ENCODE peak calls at places on chromosomes 13 and 19, in four cellular contexts. T is H9, X is IMR-90, K is H1. L is an unnamed sample.

GRCh38 chr19:38062959-38063786 is 156.2 kb downstream of the SIPA1L3 start:
- DNase-seq in T (no peak), X (peak), K (no peak), L (no peak)

GRCh38 chr13:31627097-31627496 is 112.2 kb upstream of the RXFP2 start:
- DNase-seq in T (no peak), X (peak), K (no peak), L (no peak)

GRCh38 chr13:57569981-57570380 is 61.6 kb upstream of the PCDH17 start:
- DNase-seq in T (no peak), X (no peak), K (no peak), L (no peak)

GRCh38 chr19:18386543-18387251 is 739 bp downstream of the GDF15 start:
- DNase-seq in T (no peak), X (peak), K (no peak), L (peak)

GRCh38 chr13:34076943-34077703 is 259.2 kb downstream of the RFC3 start:
- DNase-seq in T (no peak), X (peak), K (no peak), L (peak)

GRCh38 chr13:49436890-49437289 is 7.0 kb downstream of the CAB39L start:
- DNase-seq in T (no peak), X (peak), K (no peak), L (no peak)

GRCh38 chr13:82614086-82614485 is 1268.2 kb downstream of the SLITRK1 start:
- DNase-seq in T (no peak), X (no peak), K (no peak), L (no peak)

GRCh38 chr13:36131931-36132297 is 732 bp upstream of the DCLK1 start:
- DNase-seq in T (no peak), X (no peak), K (no peak), L (no peak)

GRCh38 chr13:33634526-33635111 is 183.3 kb upstream of the RFC3 start:
- DNase-seq in T (no peak), X (no peak), K (no peak), L (no peak)

GRCh38 chr13:73399347-73400216 is 340.8 kb downstream of the KLF5 start:
- DNase-seq in T (no peak), X (no peak), K (no peak), L (peak)

GRCh38 chr19:41351339-41352245 is 2.1 kb downstream of the TGFB1 start:
- DNase-seq in T (peak), X (peak), K (no peak), L (peak)

GRCh38 chr13:53490732-53491131 is 462.1 kb downstream of the OLFM4 start:
- DNase-seq in T (no peak), X (no peak), K (no peak), L (peak)

GRCh38 chr19:41910992-41911888 is 17.0 kb downstream of the ERFL start:
- DNase-seq in T (no peak), X (no peak), K (no peak), L (no peak)

GRCh38 chr13:51501592-51502205 is 48.9 kb upstream of the INTS6 start:
- DNase-seq in T (no peak), X (peak), K (no peak), L (no peak)

GRCh38 chr13:77986699-77987098 is 68.1 kb upstream of the EDNRB start:
- DNase-seq in T (no peak), X (no peak), K (no peak), L (no peak)

GRCh38 chr19:19575411-19575810 is 37.3 kb downstream of the CILP2 start:
- DNase-seq in T (peak), X (no peak), K (no peak), L (peak)

GRCh38 chr13:74290324-74290773 is 156.1 kb upstream of the KLF12 start:
- DNase-seq in T (peak), X (peak), K (no peak), L (peak)

GRCh38 chr13:20558982-20559381 is 8.0 kb upstream of the IFT88 start:
- DNase-seq in T (no peak), X (no peak), K (no peak), L (no peak)

GRCh38 chr13:25679936-25680335 is 308.2 kb downstream of the ATP8A2 start:
- DNase-seq in T (no peak), X (no peak), K (no peak), L (no peak)

GRCh38 chr13:43305416-43305815 is 282.0 kb downstream of the DNAJC15 start:
- DNase-seq in T (no peak), X (peak), K (no peak), L (peak)

GRCh38 chr19:3710265-3710812 is 2.2 kb downstream of the TJP3 start:
- DNase-seq in T (peak), X (peak), K (no peak), L (peak)

GRCh38 chr19:16061943-16062342 is 14.4 kb upstream of the TPM4 start:
- DNase-seq in T (no peak), X (no peak), K (no peak), L (no peak)

GRCh38 chr19:42762782-42763181 is 2.7 kb downstream of the PSG8 start:
- DNase-seq in T (no peak), X (no peak), K (no peak), L (no peak)

GRCh38 chr13:99270503-99270902 is 12.3 kb upstream of the GPR18 start:
- DNase-seq in T (no peak), X (no peak), K (no peak), L (no peak)

GRCh38 chr13:48816696-48817095 is 159.0 kb upstream of the FNDC3A start:
- DNase-seq in T (no peak), X (peak), K (no peak), L (no peak)

GRCh38 chr13:110319774-110320509 is 12.9 kb downstream of the COL4A2 start:
- DNase-seq in T (peak), X (peak), K (no peak), L (peak)

GRCh38 chr13:103291693-103292572 is 225.7 kb upstream of the SLC10A2 start:
- DNase-seq in T (no peak), X (no peak), K (no peak), L (peak)

GRCh38 chr13:39253774-39254173 is 215.5 kb downstream of the NHLRC3 start:
- DNase-seq in T (no peak), X (peak), K (no peak), L (no peak)

GRCh38 chr19:52398091-52398461 is 427 bp downstream of the ZNF528 start:
- DNase-seq in T (no peak), X (peak), K (no peak), L (no peak)

GRCh38 chr19:5113633-5114586 is 145.0 kb downstream of the KDM4B start:
- DNase-seq in T (no peak), X (no peak), K (no peak), L (no peak)

GRCh38 chr13:42696191-42696590 is 85.2 kb upstream of the FAM216B start:
- DNase-seq in T (no peak), X (peak), K (no peak), L (no peak)

GRCh38 chr13:67752741-67753140 is 522.6 kb upstream of the PCDH9 start:
- DNase-seq in T (no peak), X (no peak), K (no peak), L (no peak)

GRCh38 chr13:98752111-98752941 is at the start of gene SLC15A1:
- DNase-seq in T (peak), X (no peak), K (no peak), L (no peak)

GRCh38 chr19:23002690-23003422 is at the start of gene ZNF728:
- DNase-seq in T (no peak), X (no peak), K (no peak), L (no peak)

GRCh38 chr19:12788682-12789097 is 2.6 kb upstream of the JUNB start:
- DNase-seq in T (peak), X (peak), K (no peak), L (peak)

GRCh38 chr13:112103260-112103843 is 36.4 kb downstream of the SOX1 start:
- DNase-seq in T (no peak), X (no peak), K (no peak), L (no peak)
- H3K56ac ChIP-seq in T (no peak), X (no peak), K (no peak), L (no peak)

DNA sequence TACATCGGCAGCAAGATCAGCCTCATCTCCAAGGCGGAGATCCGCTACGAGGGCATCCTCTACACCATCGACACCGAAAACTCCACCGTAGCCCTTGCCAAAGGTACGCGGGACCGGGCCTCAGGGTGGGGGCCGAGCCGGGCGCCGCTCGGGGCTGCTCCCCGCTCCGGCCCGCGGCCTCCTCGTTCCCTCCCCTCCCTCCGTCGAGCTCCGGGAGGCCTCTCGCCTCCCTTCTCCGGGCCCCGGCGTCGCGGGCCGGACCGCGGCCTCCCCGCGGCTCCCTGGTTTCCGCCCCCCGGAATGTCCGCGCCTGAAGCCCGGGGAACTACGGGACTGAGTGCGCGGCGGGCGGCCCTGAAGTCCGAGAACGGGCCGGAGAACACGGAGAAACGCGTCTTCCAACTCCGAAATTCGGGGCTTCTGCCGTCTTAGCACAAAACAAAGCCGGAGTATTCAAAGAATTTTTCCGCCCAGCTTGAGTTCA is 399 bp downstream of the LSM14A start:
- DNase-seq in T (no peak), X (no peak), K (peak), L (no peak)
- H3K18ac ChIP-seq in T (peak), X (peak), K (peak), L (peak)

DNA sequence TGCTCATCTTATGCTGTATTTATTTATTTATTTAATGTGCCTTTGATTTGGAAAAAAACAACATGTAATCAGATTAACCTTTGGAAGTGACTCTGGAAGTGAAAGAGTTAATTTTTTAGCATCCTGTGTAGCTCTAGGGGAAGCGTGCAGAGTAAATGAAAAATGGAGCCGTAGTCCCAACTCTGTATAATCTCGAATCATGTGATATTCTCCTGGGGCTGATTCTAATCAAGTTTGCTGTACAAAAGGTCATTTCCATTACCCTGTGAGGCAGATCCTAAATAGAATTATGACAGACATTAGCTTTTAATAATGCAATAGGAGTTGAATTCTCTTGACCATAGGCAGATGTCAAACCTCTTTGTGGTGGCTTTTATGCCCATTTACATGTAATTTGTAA is 238.6 kb upstream of the CSNK1A1L start:
- DNase-seq in T (no peak), X (no peak), K (no peak), L (no peak)
- H3K56ac ChIP-seq in T (no peak), X (no peak), K (no peak), L (no peak)

GRCh38 chr19:45815501-45816216 is 551 bp upstream of the RSPH6A start:
- DNase-seq in T (peak), X (no peak), K (peak), L (peak)

GRCh38 chr19:45817010-45817724 is 2.1 kb upstream of the RSPH6A start:
- DNase-seq in T (peak), X (peak), K (peak), L (peak)

GRCh38 chr19:45816236-45817009 is 1.3 kb upstream of the RSPH6A start:
- DNase-seq in T (no peak), X (no peak), K (no peak), L (no peak)

GRCh38 chr19:45814166-45814780 is 835 bp downstream of the RSPH6A start:
- DNase-seq in T (no peak), X (no peak), K (no peak), L (no peak)

GRCh38 chr19:45814851-45815481 is at the start of gene RSPH6A:
- DNase-seq in T (peak), X (no peak), K (no peak), L (peak)
- H3K18ac ChIP-seq in T (peak), X (no peak), K (peak), L (peak)

L was measured in mesendoderm.